ENCODE peak calls at places on chromosomes 7 and 10, in ten cellular contexts. N is endothelial cell; B is astrocyte of the cerebellum; Q is CD4-positive, alpha-beta T cell; P is ACHN; T is SW 1271; K is NCI-H69; V is fibroblast of gingiva; C is HFFc6; G is heart left ventricle. A is an unnamed sample.

GRCh38 chr10:61609609-61610166 is 53.0 kb upstream of the CABCOCO1 start:
- DNase-seq in N (no peak), B (no peak), Q (no peak), P (no peak), T (no peak), K (no peak), V (peak), C (no peak), G (no peak), A (no peak)

GRCh38 chr10:14608381-14609001 is 166.2 kb downstream of the FAM107B start:
- DNase-seq in N (no peak), B (no peak), Q (no peak), P (peak), T (no peak), K (no peak), V (peak), C (no peak), G (peak), A (no peak)

GRCh38 chr7:130441408-130441854 is 615 bp upstream of the CEP41 start:
- DNase-seq in N (peak), B (no peak), Q (no peak), P (no peak), T (peak), K (peak), V (no peak), C (no peak), G (no peak), A (no peak)

GRCh38 chr7:122140918-122141317 is 3.1 kb downstream of the AASS start:
- DNase-seq in N (no peak), B (no peak), Q (no peak), P (no peak), T (no peak), K (no peak), V (no peak), C (no peak), G (no peak), A (no peak)

GRCh38 chr10:128151031-128151430 is 24.8 kb upstream of the MKI67 start:
- DNase-seq in N (no peak), B (no peak), Q (no peak), P (no peak), T (no peak), K (no peak), V (no peak), C (no peak), G (no peak), A (no peak)

GRCh38 chr7:128833939-128834310 is 3.7 kb downstream of the FLNC start:
- DNase-seq in N (no peak), B (no peak), Q (no peak), P (no peak), T (no peak), K (no peak), V (peak), C (no peak), G (no peak), A (no peak)

GRCh38 chr7:51019231-51019844 is 236.6 kb upstream of the GRB10 start:
- DNase-seq in N (no peak), B (peak), Q (no peak), P (no peak), T (no peak), K (no peak), V (peak), C (peak), G (no peak), A (no peak)

GRCh38 chr10:97916586-97916985 is 66.9 kb downstream of the GOLGA7B start:
- DNase-seq in N (no peak), B (no peak), Q (no peak), P (no peak), T (no peak), K (no peak), V (peak), C (no peak), G (peak), A (peak)

GRCh38 chr7:106480161-106480579 is 180.8 kb downstream of the CCDC71L start:
- DNase-seq in N (no peak), B (no peak), Q (no peak), P (no peak), T (no peak), K (no peak), V (no peak), C (no peak), G (no peak), A (no peak)